ENCODE peak calls at places on chromosomes 2 and 18, in six cellular contexts. B is cardiac muscle cell, U is upper lobe of right lung, T is mesothelial cell of epicardium, S is foreskin keratinocyte, P is lower lobe of right lung. E is an unnamed sample.

GRCh38 chr2:129139380-129139779 is 820.7 kb upstream of the HS6ST1 start:
- DNase-seq in B (no peak), U (no peak), T (no peak), S (no peak), P (no peak), E (no peak)

GRCh38 chr2:43754180-43754579 is 19.7 kb upstream of the DYNC2LI1 start:
- DNase-seq in B (no peak), U (no peak), T (no peak), S (no peak), P (no peak), E (no peak)

GRCh38 chr2:213980883-213981282 is 430.0 kb upstream of the VWC2L start:
- DNase-seq in B (no peak), U (no peak), T (no peak), S (no peak), P (no peak), E (no peak)

GRCh38 chr2:171447675-171448074 is 13.6 kb downstream of the DCAF17 start:
- DNase-seq in B (no peak), U (no peak), T (no peak), S (no peak), P (no peak), E (no peak)

GRCh38 chr2:72425996-72426395 is 278.3 kb upstream of the CYP26B1 start:
- DNase-seq in B (no peak), U (no peak), T (no peak), S (no peak), P (no peak), E (no peak)

GRCh38 chr2:18630941-18631340 is 41.6 kb upstream of the NT5C1B start:
- DNase-seq in B (no peak), U (no peak), T (no peak), S (no peak), P (no peak), E (no peak)

GRCh38 chr2:29848566-29849310 is 72.6 kb downstream of the ALK start:
- DNase-seq in B (no peak), U (no peak), T (no peak), S (no peak), P (no peak), E (no peak)

GRCh38 chr2:174681099-174681982 is 82.9 kb downstream of the CHRNA1 start:
- DNase-seq in B (peak), U (no peak), T (no peak), S (no peak), P (no peak), E (no peak)

GRCh38 chr2:181943411-181944124 is 42.1 kb upstream of the PPP1R1C start:
- DNase-seq in B (no peak), U (no peak), T (no peak), S (no peak), P (no peak), E (no peak)

GRCh38 chr2:1675633-1676032 is 68.7 kb downstream of the PXDN start:
- DNase-seq in B (no peak), U (no peak), T (peak), S (peak), P (peak), E (no peak)

GRCh38 chr2:31703253-31703652 is 122.5 kb upstream of the SRD5A2 start:
- DNase-seq in B (no peak), U (no peak), T (no peak), S (no peak), P (no peak), E (no peak)

DNA sequence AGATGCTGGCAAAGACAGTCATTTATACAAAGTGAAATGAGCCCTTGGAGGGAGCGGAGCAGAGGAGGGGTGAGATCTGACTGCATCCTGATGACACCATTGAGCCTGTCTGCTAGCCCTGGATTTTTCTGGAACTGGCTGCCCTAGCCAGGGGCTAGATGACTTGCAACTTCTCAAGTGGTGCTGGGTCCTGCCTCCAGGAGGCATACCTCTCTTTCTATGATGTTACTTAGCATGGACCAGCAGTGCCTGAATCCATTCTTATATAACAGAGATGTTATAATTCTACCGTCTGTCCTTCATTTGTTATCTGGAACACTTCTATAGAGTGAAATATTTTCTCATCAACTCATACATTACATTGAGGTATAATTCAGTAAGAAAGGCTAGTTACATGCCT is 8.5 kb upstream of the TWIST2 start:
- DNase-seq in B (no peak), U (no peak), T (no peak), S (no peak), P (no peak), E (no peak)
- TF ChIP-seq CTCF in B (peak), U (no peak), T (no peak), S (no peak), P (no peak), E (peak)

DNA sequence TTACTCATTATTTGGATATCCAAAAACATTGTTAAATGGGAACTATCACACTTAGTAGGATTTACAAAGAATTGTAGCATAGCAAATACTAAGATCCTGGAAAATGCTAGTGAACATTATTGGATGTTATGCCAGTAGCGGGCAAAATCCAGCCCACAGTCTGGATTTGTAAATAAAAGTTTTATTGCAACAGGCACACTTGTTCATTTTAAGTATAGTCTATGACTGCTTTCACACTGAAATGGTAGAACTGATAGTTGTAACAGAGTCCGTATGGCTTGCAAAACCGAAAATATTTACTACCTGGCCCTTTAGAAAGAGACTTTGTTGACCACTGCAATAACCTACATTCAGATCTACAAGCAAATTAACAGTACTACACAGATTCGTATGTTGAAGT is 53.6 kb downstream of the ACVR1 start:
- DNase-seq in B (no peak), U (no peak), T (no peak), S (no peak), P (no peak), E (no peak)
- TF ChIP-seq CTCF in B (no peak), U (no peak), T (no peak), S (no peak), P (no peak), E (no peak)

DNA sequence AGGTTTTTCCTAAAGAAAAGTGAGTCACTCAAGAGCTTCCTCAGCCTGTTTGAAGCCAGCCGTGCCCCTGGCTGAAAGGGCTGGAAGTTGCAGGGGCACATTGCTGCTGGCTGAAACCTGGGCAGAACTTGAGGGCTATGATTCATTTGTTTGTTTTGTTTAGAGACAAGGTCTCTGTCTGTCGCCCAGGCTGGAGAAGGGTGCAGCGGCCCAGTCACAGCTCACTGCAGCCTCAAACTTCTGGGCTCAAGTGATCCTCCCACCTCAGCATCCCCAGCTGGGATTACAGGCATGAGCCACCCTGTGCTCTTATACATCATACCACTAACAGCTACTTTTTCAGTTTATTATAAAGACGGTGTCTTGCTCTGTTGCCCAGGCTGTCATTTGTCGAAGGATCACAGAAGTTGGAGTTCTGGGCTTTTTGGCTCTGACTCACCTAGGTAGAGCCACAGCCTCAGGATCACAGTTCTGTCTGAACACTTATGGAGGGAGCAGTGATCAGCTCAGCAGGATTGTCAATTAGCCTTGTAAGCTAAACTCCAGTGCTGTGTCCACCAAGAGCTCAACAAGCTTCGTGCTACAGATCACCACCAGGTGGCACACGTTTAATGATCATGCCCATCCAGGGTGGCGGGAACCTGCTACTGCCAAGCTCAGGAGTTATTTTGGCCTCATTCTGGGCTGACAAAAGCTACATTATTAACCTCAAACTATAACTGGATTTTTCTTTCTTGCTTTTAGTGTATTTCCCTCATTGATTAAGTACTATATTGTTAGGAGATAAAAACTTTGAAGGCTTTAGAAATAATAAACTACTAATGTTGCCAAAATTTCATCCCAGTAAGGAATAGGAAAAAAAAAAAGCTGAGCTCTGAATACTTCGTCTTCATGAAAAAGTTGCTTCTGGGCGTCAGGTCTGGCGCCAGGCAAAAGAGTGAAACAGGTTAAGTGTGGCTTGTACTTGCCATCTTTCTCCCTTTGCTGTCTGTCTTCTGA is 57.9 kb downstream of the ARHGEF33 start:
- DNase-seq in B (peak), U (peak), T (peak), S (peak), P (peak), E (no peak)
- TF ChIP-seq CTCF in B (peak), U (peak), T (peak), S (peak), P (peak), E (peak)

GRCh38 chr18:64330976-64331375 is 182.1 kb upstream of the LINC00305 start:
- DNase-seq in B (no peak), U (no peak), T (no peak), S (no peak), P (no peak), E (no peak)

GRCh38 chr18:64331419-64331818 is 182.5 kb upstream of the LINC00305 start:
- DNase-seq in B (no peak), U (no peak), T (no peak), S (no peak), P (no peak), E (no peak)

GRCh38 chr18:64332851-64333250 is 184.0 kb upstream of the LINC00305 start:
- DNase-seq in B (peak), U (no peak), T (no peak), S (no peak), P (no peak), E (no peak)

GRCh38 chr18:64333584-64333983 is 184.7 kb upstream of the LINC00305 start:
- DNase-seq in B (no peak), U (no peak), T (no peak), S (no peak), P (no peak), E (no peak)

GRCh38 chr18:64330161-64330560 is 181.3 kb upstream of the LINC00305 start:
- DNase-seq in B (peak), U (no peak), T (no peak), S (no peak), P (no peak), E (no peak)
- TF ChIP-seq CTCF in B (no peak), U (peak), T (no peak), S (no peak), P (no peak), E (no peak)

GRCh38 chr18:31685097-31686082 is 1.0 kb upstream of the B4GALT6 start:
- DNase-seq in B (peak), U (peak), T (peak), S (peak), P (peak), E (no peak)

GRCh38 chr18:31687016-31687415 is 2.6 kb upstream of the B4GALT6 start:
- DNase-seq in B (no peak), U (no peak), T (no peak), S (no peak), P (no peak), E (no peak)

GRCh38 chr18:31686572-31686971 is 2.2 kb upstream of the B4GALT6 start:
- DNase-seq in B (no peak), U (no peak), T (no peak), S (no peak), P (no peak), E (no peak)

GRCh38 chr18:31688601-31689000 is 4.2 kb upstream of the B4GALT6 start:
- DNase-seq in B (no peak), U (no peak), T (no peak), S (no peak), P (no peak), E (no peak)

GRCh38 chr18:31687529-31687928 is 3.1 kb upstream of the B4GALT6 start:
- DNase-seq in B (no peak), U (no peak), T (no peak), S (no peak), P (no peak), E (no peak)
- TF ChIP-seq CTCF in B (peak), U (peak), T (peak), S (peak), P (no peak), E (peak)

DNA sequence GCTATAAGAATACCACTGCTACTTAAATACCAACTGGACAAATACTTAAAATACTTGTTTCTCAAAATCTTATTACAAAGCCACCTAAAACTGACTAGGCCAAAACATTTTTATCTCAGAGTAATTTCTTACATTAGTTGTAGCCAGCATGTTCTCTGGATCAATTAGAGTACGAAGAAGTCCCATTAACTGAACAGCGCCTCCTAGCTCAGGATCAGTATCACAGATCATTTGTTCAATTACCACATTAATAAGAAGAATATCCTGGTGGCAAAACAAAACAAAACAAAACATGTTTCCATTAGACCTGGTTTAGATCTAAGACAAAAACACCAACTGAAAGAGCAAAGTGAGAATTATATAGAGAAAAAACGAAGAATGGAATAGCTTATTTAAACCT is 36.0 kb downstream of the PPP4R3B start:
- DNase-seq in B (no peak), U (no peak), T (no peak), S (no peak), P (no peak), E (no peak)
- TF ChIP-seq CTCF in B (peak), U (peak), T (no peak), S (peak), P (no peak), E (peak)

GRCh38 chr2:47237375-47238357 is 82.6 kb upstream of the STPG4 start:
- DNase-seq in B (no peak), U (no peak), T (peak), S (no peak), P (no peak), E (no peak)
- TF ChIP-seq CTCF in B (peak), U (no peak), T (no peak), S (no peak), P (no peak), E (no peak)

DNA sequence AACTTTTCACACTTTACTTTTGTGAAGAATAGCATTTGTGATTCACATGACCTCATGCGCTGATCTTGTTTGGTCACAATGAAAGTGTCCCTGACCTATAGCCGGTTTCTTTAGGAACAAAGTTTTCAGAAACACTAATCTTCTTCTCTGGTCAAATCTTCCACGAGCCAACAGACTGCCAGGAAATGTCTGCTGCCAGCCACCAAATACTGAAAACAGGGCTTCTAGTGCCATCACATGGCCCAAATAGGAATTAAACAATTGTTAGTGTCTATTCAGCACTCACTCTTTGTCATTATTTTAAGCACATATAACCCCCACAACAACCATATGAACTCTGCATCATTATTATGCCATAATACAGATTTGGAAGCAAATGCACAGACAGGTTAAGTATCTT is 286.5 kb upstream of the SYT4 start:
- DNase-seq in B (peak), U (no peak), T (no peak), S (no peak), P (no peak), E (no peak)
- TF ChIP-seq CTCF in B (peak), U (peak), T (peak), S (peak), P (peak), E (peak)

DNA sequence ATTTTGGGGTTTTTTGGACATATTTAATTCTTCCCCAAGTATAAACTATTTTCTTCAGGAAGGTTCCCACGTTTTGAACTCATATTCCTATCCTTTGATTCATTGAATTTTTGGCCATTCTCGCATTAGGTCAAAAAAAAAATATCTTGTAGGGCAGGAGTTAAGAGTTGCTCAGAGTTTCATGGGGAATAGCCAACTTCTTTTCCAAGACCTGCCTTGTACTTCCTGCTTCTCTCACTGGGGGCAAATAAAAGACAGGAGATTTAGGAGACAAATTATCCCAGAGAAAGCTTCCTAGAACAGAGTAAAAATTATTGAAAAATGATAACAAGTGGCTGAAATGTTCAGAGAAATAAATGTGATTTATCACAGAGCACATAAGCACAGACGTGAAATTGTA is 55.2 kb upstream of the BCL11A start:
- DNase-seq in B (no peak), U (no peak), T (no peak), S (no peak), P (no peak), E (no peak)
- TF ChIP-seq CTCF in B (no peak), U (no peak), T (no peak), S (no peak), P (no peak), E (no peak)

DNA sequence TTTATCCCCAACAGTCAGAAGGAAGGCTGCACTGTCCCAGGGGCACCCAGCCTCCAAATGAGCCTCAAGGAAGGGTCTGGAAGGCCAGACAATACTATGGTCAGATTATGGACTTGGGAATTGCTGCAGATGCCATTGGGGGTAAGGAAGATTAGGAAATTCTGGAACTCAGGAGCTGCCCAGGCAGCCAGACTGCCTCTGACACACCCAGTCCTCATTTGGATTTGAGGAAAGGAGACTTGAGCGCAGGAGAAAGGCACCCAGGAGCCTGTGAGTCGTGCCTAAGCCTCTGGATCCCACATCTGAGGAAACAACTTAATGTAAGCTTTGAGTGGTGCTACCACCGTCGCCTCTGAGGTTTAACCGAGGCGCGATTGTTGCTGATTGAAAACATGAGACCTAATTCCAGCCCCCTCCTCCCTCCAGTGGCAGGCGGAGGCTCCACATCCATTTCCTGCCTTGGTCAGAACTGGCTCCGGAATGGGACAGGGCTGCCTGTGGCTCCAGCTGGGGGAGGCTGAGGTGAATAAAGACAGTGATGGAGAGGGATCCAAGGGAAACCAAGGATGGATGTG is 176.8 kb upstream of the PKDCC start:
- DNase-seq in B (peak), U (no peak), T (no peak), S (no peak), P (no peak), E (no peak)
- TF ChIP-seq CTCF in B (peak), U (no peak), T (no peak), S (no peak), P (peak), E (peak)